ENCODE peak calls at places on chromosomes 7 and 10, in six cellular contexts. L is endodermal cell, R is GM03348, K is mucosa of descending colon, Y is NB4, E is MM.1S. V is an unnamed sample.

GRCh38 chr7:37986780-37987380 is 66.4 kb downstream of the EPDR1 start:
- DNase-seq in K (no peak), Y (no peak), E (no peak), L (peak), R (no peak), V (no peak)

GRCh38 chr10:5442056-5442989 is 30.0 kb downstream of the NET1 start:
- DNase-seq in L (no peak), E (peak), Y (peak), R (peak), K (peak), V (peak)

GRCh38 chr7:66145404-66145843 is 30.8 kb downstream of the CRCP start:
- DNase-seq in Y (no peak), E (no peak), L (no peak), R (peak), K (peak), V (peak)

GRCh38 chr7:56287429-56288138 is 171.4 kb upstream of the NUPR2 start:
- DNase-seq in L (no peak), K (peak), Y (no peak), E (no peak), R (no peak), V (peak)

GRCh38 chr10:29617880-29618340 is 16.9 kb downstream of the SVIL start:
- DNase-seq in L (peak), R (no peak), E (no peak), Y (no peak), K (peak), V (no peak)

GRCh38 chr10:34626158-34626557 is 188.9 kb downstream of the PARD3 start:
- DNase-seq in R (peak), Y (no peak), K (no peak), E (no peak), L (no peak), V (no peak)

GRCh38 chr7:85324145-85324799 is 137.4 kb upstream of the SEMA3D start:
- DNase-seq in L (no peak), Y (no peak), R (no peak), E (no peak), K (no peak), V (no peak)

GRCh38 chr7:117279203-117279602 is 43.7 kb downstream of the WNT2 start:
- DNase-seq in E (no peak), R (no peak), L (no peak), K (no peak), Y (no peak), V (no peak)

GRCh38 chr7:120725376-120726039 is 132.4 kb downstream of the TSPAN12 start:
- DNase-seq in Y (peak), L (no peak), E (peak), R (peak), K (no peak), V (peak)

GRCh38 chr10:31490858-31491504 is 172.0 kb downstream of the ZEB1 start:
- DNase-seq in R (no peak), L (peak), K (peak), Y (peak), E (peak), V (no peak)

GRCh38 chr7:41003031-41003925 is 699.6 kb downstream of the INHBA start:
- DNase-seq in E (peak), Y (peak), K (peak), L (peak), R (no peak), V (no peak)

GRCh38 chr10:49404321-49404878 is 8.5 kb upstream of the DRGX start:
- DNase-seq in K (no peak), E (no peak), L (peak), R (no peak), Y (no peak), V (no peak)

GRCh38 chr10:28449382-28449781 is 83.5 kb upstream of the WAC start:
- DNase-seq in K (no peak), R (no peak), L (no peak), Y (no peak), E (no peak), V (no peak)

GRCh38 chr10:29160110-29160669 is 128.7 kb upstream of the LYZL1 start:
- DNase-seq in L (peak), R (peak), K (no peak), Y (peak), E (no peak), V (peak)

GRCh38 chr10:2813277-2813676 is 254.1 kb upstream of the PFKP start:
- DNase-seq in Y (no peak), K (no peak), E (no peak), L (no peak), R (no peak), V (no peak)

GRCh38 chr10:76051007-76051936 is 619.8 kb downstream of the LRMDA start:
- DNase-seq in E (no peak), R (no peak), L (peak), Y (no peak), K (peak), V (no peak)

GRCh38 chr10:97627731-97628130 is 5.6 kb downstream of the MORN4 start:
- DNase-seq in L (no peak), K (no peak), Y (no peak), R (no peak), E (no peak), V (no peak)

GRCh38 chr7:150313367-150313809 is 9.8 kb upstream of the LRRC61 start:
- DNase-seq in E (no peak), R (no peak), L (no peak), K (no peak), Y (no peak), V (no peak)

GRCh38 chr7:100435401-100436304 is 644 bp downstream of the PPP1R35 start:
- DNase-seq in R (peak), K (peak), L (peak), Y (peak), E (peak), V (peak)

GRCh38 chr10:100360234-100360633 is 13.2 kb downstream of the SCD start:
- DNase-seq in L (no peak), Y (no peak), K (no peak), R (no peak), E (no peak), V (no peak)

GRCh38 chr7:43491984-43492383 is 90.9 kb upstream of the STK17A start:
- DNase-seq in L (no peak), R (peak), Y (no peak), K (no peak), E (no peak), V (peak)

GRCh38 chr10:34816067-34817002 is 1.2 kb upstream of the PARD3 start:
- DNase-seq in K (peak), Y (peak), R (peak), L (peak), E (no peak), V (peak)

GRCh38 chr10:119849031-119849789 is 23.4 kb downstream of the MCMBP start:
- DNase-seq in Y (no peak), E (no peak), R (peak), K (no peak), L (no peak), V (peak)

GRCh38 chr10:100007239-100008141 is 2.3 kb downstream of the DNMBP start:
- DNase-seq in K (no peak), R (no peak), Y (no peak), L (no peak), E (no peak), V (no peak)

GRCh38 chr7:18393465-18394118 is 102.0 kb upstream of the HDAC9 start:
- DNase-seq in R (no peak), K (no peak), E (no peak), Y (no peak), L (no peak), V (no peak)

GRCh38 chr7:129150199-129150996 is 5.9 kb downstream of the TSPAN33 start:
- DNase-seq in Y (no peak), E (no peak), R (no peak), K (no peak), L (peak), V (no peak)

GRCh38 chr7:780056-780455 is 52.2 kb upstream of the SUN1 start:
- DNase-seq in L (no peak), Y (no peak), R (no peak), K (no peak), E (no peak), V (no peak)

GRCh38 chr7:101952355-101953247 is 135.2 kb downstream of the CUX1 start:
- DNase-seq in K (no peak), E (no peak), L (no peak), R (peak), Y (peak), V (peak)

GRCh38 chr10:128275405-128275804 is 149.2 kb upstream of the MKI67 start:
- DNase-seq in R (no peak), K (no peak), Y (no peak), L (no peak), E (no peak), V (no peak)

GRCh38 chr10:11298116-11298515 is 280.4 kb downstream of the CELF2 start:
- DNase-seq in E (no peak), R (no peak), Y (no peak), K (no peak), L (no peak), V (peak)

GRCh38 chr7:155066417-155066950 is 3.6 kb upstream of the HTR5A start:
- DNase-seq in K (no peak), L (no peak), E (no peak), Y (no peak), R (peak), V (peak)

GRCh38 chr10:57168703-57169240 is 807.7 kb upstream of the ZWINT start:
- DNase-seq in E (no peak), K (no peak), R (no peak), Y (no peak), L (no peak), V (no peak)

GRCh38 chr10:23364378-23364777 is 19.8 kb upstream of the C10orf67 start:
- DNase-seq in L (no peak), E (no peak), K (no peak), Y (no peak), R (no peak), V (no peak)

GRCh38 chr7:26136831-26137230 is 15.2 kb upstream of the NFE2L3 start:
- DNase-seq in K (no peak), E (no peak), L (no peak), R (no peak), Y (no peak), V (no peak)

GRCh38 chr10:106609466-106609865 is 555.0 kb downstream of the SORCS1 start:
- DNase-seq in L (no peak), R (no peak), Y (no peak), K (no peak), E (no peak), V (no peak)

GRCh38 chr7:159147687-159148086 is 3.0 kb upstream of the VIPR2 start:
- DNase-seq in E (no peak), K (no peak), L (no peak), Y (no peak), R (no peak), V (no peak)